ENCODE peak calls at places on chromosomes 3 and 15, in ten cellular contexts. V is heart right ventricle, O is A549, Y is GM03348, K is HTR-8/SVneo, L is psoas muscle, X is heart left ventricle, M is foreskin keratinocyte, G is GM23248, A is SW480. N is an unnamed sample.

GRCh38 chr3:126304704-126305103 is 52.5 kb downstream of the KLF15 start:
- DNase-seq in V (no peak), O (no peak), Y (peak; percentile 1), K (no peak), L (no peak), X (no peak), M (peak; percentile 81), G (peak; percentile 52), A (no peak), N (no peak)

GRCh38 chr15:57205999-57206398 is 170.3 kb upstream of the CGNL1 start:
- DNase-seq in V (no peak), O (no peak), Y (no peak), K (no peak), L (no peak), X (no peak), M (no peak), G (no peak), A (no peak), N (no peak)

GRCh38 chr3:46664971-46665762 is 28.3 kb downstream of the ALS2CL start:
- DNase-seq in V (peak; percentile 47), O (no peak), Y (no peak), K (no peak), L (no peak), X (peak; percentile 39), M (no peak), G (no peak), A (no peak), N (peak; percentile 70)

GRCh38 chr3:138914870-138915502 is 32.0 kb downstream of the FOXL2 start:
- DNase-seq in V (no peak), O (peak; percentile 23), Y (no peak), K (peak; percentile 45), L (no peak), X (no peak), M (peak; percentile 49), G (no peak), A (peak; percentile 74), N (no peak)

GRCh38 chr3:20669675-20670074 is 483.7 kb upstream of the SGO1 start:
- DNase-seq in V (no peak), O (no peak), Y (no peak), K (no peak), L (no peak), X (no peak), M (no peak), G (no peak), A (no peak), N (no peak)

GRCh38 chr3:116139607-116140006 is 305.7 kb downstream of the LSAMP start:
- DNase-seq in V (no peak), O (no peak), Y (no peak), K (no peak), L (no peak), X (no peak), M (peak; percentile 7), G (peak; percentile 24), A (no peak), N (no peak)

GRCh38 chr15:65184305-65184943 is 718 bp downstream of the CLPX start:
- DNase-seq in V (peak; percentile 54), O (peak; percentile 73), Y (peak; percentile 74), K (peak; percentile 42), L (peak; percentile 79), X (peak; percentile 77), M (peak; percentile 42), G (peak; percentile 82), A (peak; percentile 49), N (peak; percentile 92)

GRCh38 chr3:150545419-150546225 is 674 bp downstream of the SERP1 start:
- DNase-seq in V (peak; percentile 43), O (no peak), Y (peak; percentile 42), K (no peak), L (no peak), X (peak; percentile 81), M (peak; percentile 36), G (peak; percentile 41), A (peak; percentile 57), N (peak; percentile 91)

GRCh38 chr15:50876260-50876988 is 32.1 kb upstream of the AP4E1 start:
- DNase-seq in V (no peak), O (no peak), Y (no peak), K (no peak), L (no peak), X (no peak), M (no peak), G (no peak), A (no peak), N (no peak)

GRCh38 chr3:194497799-194498575 is 11.2 kb upstream of the ATP13A3 start:
- DNase-seq in V (no peak), O (no peak), Y (no peak), K (no peak), L (peak; percentile 62), X (no peak), M (no peak), G (peak; percentile 70), A (no peak), N (no peak)

GRCh38 chr3:33490641-33491241 is 50.5 kb upstream of the UBP1 start:
- DNase-seq in V (no peak), O (no peak), Y (no peak), K (no peak), L (no peak), X (no peak), M (no peak), G (no peak), A (no peak), N (no peak)

GRCh38 chr3:186922790-186923189 is 7.5 kb upstream of the ST6GAL1 start:
- DNase-seq in V (no peak), O (no peak), Y (no peak), K (no peak), L (no peak), X (no peak), M (peak; percentile 88), G (no peak), A (no peak), N (no peak)

GRCh38 chr3:122356402-122356801 is 26.6 kb downstream of the MIX23 start:
- DNase-seq in V (no peak), O (peak; percentile 31), Y (peak; percentile 42), K (peak; percentile 19), L (no peak), X (no peak), M (peak; percentile 46), G (peak; percentile 52), A (peak; percentile 46), N (no peak)

GRCh38 chr3:14691239-14691638 is 16.3 kb downstream of the C3orf20 start:
- DNase-seq in V (no peak), O (no peak), Y (no peak), K (no peak), L (no peak), X (no peak), M (no peak), G (no peak), A (no peak), N (no peak)

GRCh38 chr3:10975695-10976234 is 16.8 kb upstream of the SLC6A1 start:
- DNase-seq in V (no peak), O (no peak), Y (no peak), K (no peak), L (no peak), X (no peak), M (no peak), G (no peak), A (no peak), N (no peak)

GRCh38 chr15:66578286-66578875 is 12.6 kb upstream of the LCTL start:
- DNase-seq in V (no peak), O (no peak), Y (no peak), K (peak; percentile 38), L (peak; percentile 13), X (no peak), M (peak; percentile 53), G (peak; percentile 54), A (peak; percentile 59), N (no peak)

N was measured in lower leg skin.